ENCODE peak calls at places on chromosomes 3 and 15, in four cellular contexts. One of them, this sample, is unnamed.

GRCh38 chr3:37920156-37920686 is 58.5 kb downstream of the CTDSPL start:
- DNase-seq in glutamatergic neuron: no peak
- DNase-seq in HL-60: no peak
- DNase-seq in fibroblast of lung: no peak
- DNase-seq in this sample: no peak

GRCh38 chr3:126394179-126394976 is at the start of gene CFAP100:
- DNase-seq in HL-60: no peak
- DNase-seq in fibroblast of lung: peak
- DNase-seq in glutamatergic neuron: peak
- DNase-seq in this sample: no peak

GRCh38 chr3:64763980-64764379 is 76.2 kb upstream of the ADAMTS9 start:
- DNase-seq in HL-60: no peak
- DNase-seq in fibroblast of lung: no peak
- DNase-seq in glutamatergic neuron: no peak
- DNase-seq in this sample: no peak

GRCh38 chr3:20916966-20917606 is 731.1 kb upstream of the SGO1 start:
- DNase-seq in HL-60: no peak
- DNase-seq in fibroblast of lung: no peak
- DNase-seq in glutamatergic neuron: no peak
- DNase-seq in this sample: no peak

GRCh38 chr3:69787436-69788168 is 48.3 kb downstream of the MITF start:
- DNase-seq in HL-60: no peak
- DNase-seq in glutamatergic neuron: no peak
- DNase-seq in fibroblast of lung: peak
- DNase-seq in this sample: no peak

GRCh38 chr3:16243706-16244490 is 20.8 kb downstream of the DPH3 start:
- DNase-seq in glutamatergic neuron: no peak
- DNase-seq in HL-60: no peak
- DNase-seq in fibroblast of lung: peak
- DNase-seq in this sample: no peak

GRCh38 chr15:33154366-33155166 is 39.9 kb downstream of the FMN1 start:
- DNase-seq in glutamatergic neuron: no peak
- DNase-seq in HL-60: peak
- DNase-seq in fibroblast of lung: peak
- DNase-seq in this sample: no peak

GRCh38 chr15:59306520-59307163 is 66.0 kb downstream of the MYO1E start:
- DNase-seq in HL-60: no peak
- DNase-seq in fibroblast of lung: peak
- DNase-seq in glutamatergic neuron: no peak
- DNase-seq in this sample: no peak

GRCh38 chr15:53627279-53627678 is 132.2 kb downstream of the WDR72 start:
- DNase-seq in HL-60: no peak
- DNase-seq in fibroblast of lung: no peak
- DNase-seq in glutamatergic neuron: no peak
- DNase-seq in this sample: no peak

GRCh38 chr3:63354160-63354559 is 76.1 kb downstream of the SYNPR start:
- DNase-seq in fibroblast of lung: no peak
- DNase-seq in HL-60: no peak
- DNase-seq in glutamatergic neuron: no peak
- DNase-seq in this sample: no peak

GRCh38 chr15:65184305-65184943 is 718 bp downstream of the CLPX start:
- DNase-seq in HL-60: no peak
- DNase-seq in glutamatergic neuron: peak
- DNase-seq in fibroblast of lung: peak
- DNase-seq in this sample: peak

GRCh38 chr3:126300761-126301481 is 56.3 kb downstream of the KLF15 start:
- DNase-seq in fibroblast of lung: peak
- DNase-seq in HL-60: no peak
- DNase-seq in glutamatergic neuron: no peak
- DNase-seq in this sample: no peak

GRCh38 chr3:16319307-16319706 is 54.3 kb downstream of the OXNAD1 start:
- DNase-seq in glutamatergic neuron: no peak
- DNase-seq in fibroblast of lung: no peak
- DNase-seq in HL-60: no peak
- DNase-seq in this sample: peak

DNA sequence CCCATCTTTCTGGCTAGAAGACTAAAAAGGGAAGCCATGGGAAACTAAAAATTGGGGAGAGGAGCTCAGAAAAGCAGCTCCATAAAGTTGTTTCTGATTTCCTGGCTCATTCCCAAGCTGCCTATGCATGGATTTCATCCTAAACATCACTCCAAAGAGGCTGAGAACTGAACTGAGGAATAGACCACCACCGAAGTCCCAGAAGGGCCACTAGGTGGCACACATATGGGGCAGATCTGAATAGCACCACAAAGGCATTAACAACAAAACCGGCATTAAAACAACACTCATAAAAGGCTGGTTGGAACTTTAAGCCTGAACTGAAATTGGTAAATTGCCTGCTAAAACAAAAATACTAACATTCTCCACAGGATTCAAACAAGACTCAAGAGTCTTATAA is 106.3 kb downstream of the PLD1 start:
- DNase-seq in fibroblast of lung: peak
- DNase-seq in glutamatergic neuron: no peak
- DNase-seq in HL-60: peak
- DNase-seq in this sample: peak
- TF ChIP-seq CTCF in fibroblast of lung: peak
- TF ChIP-seq CTCF in glutamatergic neuron: peak
- TF ChIP-seq CTCF in HL-60: peak
- TF ChIP-seq CTCF in this sample: peak

GRCh38 chr3:170419301-170420087 is 826 bp downstream of the CLDN11 start:
- DNase-seq in fibroblast of lung: peak
- DNase-seq in HL-60: no peak
- DNase-seq in glutamatergic neuron: peak
- DNase-seq in this sample: no peak

GRCh38 chr3:170417090-170417489 is 1.6 kb upstream of the CLDN11 start:
- DNase-seq in glutamatergic neuron: no peak
- DNase-seq in HL-60: no peak
- DNase-seq in fibroblast of lung: no peak
- DNase-seq in this sample: no peak

GRCh38 chr3:170421147-170421641 is 2.5 kb downstream of the CLDN11 start:
- DNase-seq in fibroblast of lung: peak
- DNase-seq in glutamatergic neuron: no peak
- DNase-seq in HL-60: no peak
- DNase-seq in this sample: no peak

GRCh38 chr3:170420307-170420821 is 1.7 kb downstream of the CLDN11 start:
- DNase-seq in HL-60: no peak
- DNase-seq in fibroblast of lung: peak
- DNase-seq in glutamatergic neuron: no peak
- DNase-seq in this sample: no peak

GRCh38 chr3:170418422-170419300 is at the start of gene CLDN11:
- DNase-seq in glutamatergic neuron: peak
- DNase-seq in HL-60: no peak
- DNase-seq in fibroblast of lung: peak
- DNase-seq in this sample: peak
- TF ChIP-seq CTCF in glutamatergic neuron: peak
- TF ChIP-seq CTCF in HL-60: no peak
- TF ChIP-seq CTCF in fibroblast of lung: peak
- TF ChIP-seq CTCF in this sample: peak

GRCh38 chr3:25304916-25305315 is 123.1 kb upstream of the RARB start:
- DNase-seq in glutamatergic neuron: no peak
- DNase-seq in fibroblast of lung: no peak
- DNase-seq in HL-60: no peak
- DNase-seq in this sample: no peak
- TF ChIP-seq CTCF in glutamatergic neuron: no peak
- TF ChIP-seq CTCF in fibroblast of lung: no peak
- TF ChIP-seq CTCF in HL-60: no peak
- TF ChIP-seq CTCF in this sample: no peak

GRCh38 chr3:40243056-40243455 is 66.5 kb upstream of the EIF1B start:
- DNase-seq in glutamatergic neuron: no peak
- DNase-seq in fibroblast of lung: no peak
- DNase-seq in HL-60: no peak
- DNase-seq in this sample: no peak

GRCh38 chr3:40237159-40237558 is 72.3 kb upstream of the EIF1B start:
- DNase-seq in HL-60: no peak
- DNase-seq in glutamatergic neuron: no peak
- DNase-seq in fibroblast of lung: no peak
- DNase-seq in this sample: no peak

GRCh38 chr3:40242638-40243037 is 66.9 kb upstream of the EIF1B start:
- DNase-seq in glutamatergic neuron: no peak
- DNase-seq in fibroblast of lung: no peak
- DNase-seq in HL-60: no peak
- DNase-seq in this sample: no peak

GRCh38 chr3:40240921-40241320 is 68.6 kb upstream of the EIF1B start:
- DNase-seq in glutamatergic neuron: no peak
- DNase-seq in HL-60: no peak
- DNase-seq in fibroblast of lung: no peak
- DNase-seq in this sample: no peak

DNA sequence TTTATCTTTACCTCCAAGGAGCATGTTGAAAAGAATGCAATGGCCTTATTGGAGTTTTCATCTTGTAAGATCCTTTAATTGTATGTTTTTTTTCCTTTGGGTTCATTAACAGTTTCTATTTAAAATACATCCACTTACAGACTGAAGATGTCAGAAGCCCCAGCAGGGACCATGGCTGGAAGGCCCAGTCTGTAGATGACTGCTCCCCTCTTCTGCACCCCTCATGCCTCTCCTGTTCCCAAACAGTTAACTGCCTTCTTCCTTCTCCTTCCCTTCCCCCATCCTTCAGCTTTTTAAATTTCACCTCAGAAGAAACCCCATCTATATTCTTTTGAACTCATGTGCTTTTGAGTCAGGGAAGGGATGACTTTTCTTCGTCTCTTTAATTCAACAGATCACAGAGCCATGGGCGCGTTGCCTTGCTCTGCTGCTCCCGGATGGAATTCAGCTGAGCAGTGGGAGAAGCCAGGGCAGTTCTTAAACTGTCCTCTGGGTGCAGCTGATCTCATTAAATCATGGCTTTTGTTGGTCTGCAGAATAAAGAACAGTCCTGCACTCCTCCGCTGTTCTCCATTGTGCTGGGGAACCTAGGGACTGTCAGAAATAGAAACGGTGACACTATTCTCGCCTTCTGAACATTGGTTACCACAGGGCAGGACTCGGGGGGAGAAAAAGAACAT is 71.5 kb upstream of the EIF1B start:
- DNase-seq in fibroblast of lung: no peak
- DNase-seq in HL-60: no peak
- DNase-seq in glutamatergic neuron: peak
- DNase-seq in this sample: no peak
- TF ChIP-seq CTCF in fibroblast of lung: no peak
- TF ChIP-seq CTCF in HL-60: no peak
- TF ChIP-seq CTCF in glutamatergic neuron: peak
- TF ChIP-seq CTCF in this sample: no peak

This sample was measured in Calu3.